ENCODE peak calls at places on chromosome 5, in eight cellular contexts. One of them, this sample, is unnamed.

GRCh38 chr5:173208296-173208695 is 26.7 kb downstream of the NKX2-5 start:
- DNase-seq in stimulated activated CD8-positive, alpha-beta memory T cell treated with anti-CD3 and anti-CD28 coated beads, Interleukin-15, amount 100 ng/mL, for 4 hours: no peak
- DNase-seq in psoas muscle: no peak
- DNase-seq in tibial artery: no peak
- DNase-seq in AG04449: no peak
- DNase-seq in WTC11: no peak
- DNase-seq in iPS-NIHi11: no peak
- DNase-seq in NCI-H524: no peak
- DNase-seq in this sample: no peak

GRCh38 chr5:117394506-117395157 is 820.0 kb upstream of the SEMA6A start:
- DNase-seq in AG04449: no peak
- DNase-seq in WTC11: no peak
- DNase-seq in NCI-H524: no peak
- DNase-seq in psoas muscle: no peak
- DNase-seq in iPS-NIHi11: no peak
- DNase-seq in stimulated activated CD8-positive, alpha-beta memory T cell treated with anti-CD3 and anti-CD28 coated beads, Interleukin-15, amount 100 ng/mL, for 4 hours: no peak
- DNase-seq in tibial artery: no peak
- DNase-seq in this sample: no peak

GRCh38 chr5:169805527-169805934 is 168.5 kb downstream of the DOCK2 start:
- DNase-seq in WTC11: no peak
- DNase-seq in NCI-H524: peak; percentile 8
- DNase-seq in tibial artery: no peak
- DNase-seq in AG04449: no peak
- DNase-seq in iPS-NIHi11: no peak
- DNase-seq in psoas muscle: no peak
- DNase-seq in stimulated activated CD8-positive, alpha-beta memory T cell treated with anti-CD3 and anti-CD28 coated beads, Interleukin-15, amount 100 ng/mL, for 4 hours: peak; percentile 41
- DNase-seq in this sample: no peak

GRCh38 chr5:133945561-133945960 is 22.9 kb downstream of the C5orf15 start:
- DNase-seq in NCI-H524: no peak
- DNase-seq in AG04449: no peak
- DNase-seq in iPS-NIHi11: no peak
- DNase-seq in psoas muscle: no peak
- DNase-seq in tibial artery: no peak
- DNase-seq in stimulated activated CD8-positive, alpha-beta memory T cell treated with anti-CD3 and anti-CD28 coated beads, Interleukin-15, amount 100 ng/mL, for 4 hours: no peak
- DNase-seq in WTC11: no peak
- DNase-seq in this sample: no peak

GRCh38 chr5:57277085-57277484 is 103.2 kb downstream of the GPBP1 start:
- DNase-seq in tibial artery: no peak
- DNase-seq in NCI-H524: peak; percentile 13
- DNase-seq in stimulated activated CD8-positive, alpha-beta memory T cell treated with anti-CD3 and anti-CD28 coated beads, Interleukin-15, amount 100 ng/mL, for 4 hours: no peak
- DNase-seq in WTC11: no peak
- DNase-seq in iPS-NIHi11: no peak
- DNase-seq in AG04449: no peak
- DNase-seq in psoas muscle: no peak
- DNase-seq in this sample: peak; percentile 21

GRCh38 chr5:89277791-89278190 is 394.8 kb upstream of the MEF2C start:
- DNase-seq in iPS-NIHi11: no peak
- DNase-seq in WTC11: no peak
- DNase-seq in stimulated activated CD8-positive, alpha-beta memory T cell treated with anti-CD3 and anti-CD28 coated beads, Interleukin-15, amount 100 ng/mL, for 4 hours: no peak
- DNase-seq in NCI-H524: no peak
- DNase-seq in tibial artery: no peak
- DNase-seq in AG04449: no peak
- DNase-seq in psoas muscle: no peak
- DNase-seq in this sample: no peak

GRCh38 chr5:143492783-143493182 is 89.3 kb upstream of the NR3C1 start:
- DNase-seq in AG04449: no peak
- DNase-seq in stimulated activated CD8-positive, alpha-beta memory T cell treated with anti-CD3 and anti-CD28 coated beads, Interleukin-15, amount 100 ng/mL, for 4 hours: no peak
- DNase-seq in WTC11: no peak
- DNase-seq in NCI-H524: no peak
- DNase-seq in iPS-NIHi11: no peak
- DNase-seq in psoas muscle: no peak
- DNase-seq in tibial artery: no peak
- DNase-seq in this sample: no peak

GRCh38 chr5:45264447-45264846 is 431.7 kb downstream of the HCN1 start:
- DNase-seq in WTC11: no peak
- DNase-seq in stimulated activated CD8-positive, alpha-beta memory T cell treated with anti-CD3 and anti-CD28 coated beads, Interleukin-15, amount 100 ng/mL, for 4 hours: no peak
- DNase-seq in iPS-NIHi11: no peak
- DNase-seq in psoas muscle: no peak
- DNase-seq in NCI-H524: no peak
- DNase-seq in AG04449: no peak
- DNase-seq in tibial artery: no peak
- DNase-seq in this sample: no peak

GRCh38 chr5:73856972-73857371 is 231.0 kb downstream of the ARHGEF28 start:
- DNase-seq in iPS-NIHi11: no peak
- DNase-seq in AG04449: no peak
- DNase-seq in WTC11: no peak
- DNase-seq in psoas muscle: no peak
- DNase-seq in stimulated activated CD8-positive, alpha-beta memory T cell treated with anti-CD3 and anti-CD28 coated beads, Interleukin-15, amount 100 ng/mL, for 4 hours: no peak
- DNase-seq in NCI-H524: no peak
- DNase-seq in tibial artery: no peak
- DNase-seq in this sample: no peak

GRCh38 chr5:139422307-139422893 is 16.9 kb downstream of the DNAJC18 start:
- DNase-seq in WTC11: no peak
- DNase-seq in iPS-NIHi11: peak; percentile 79
- DNase-seq in stimulated activated CD8-positive, alpha-beta memory T cell treated with anti-CD3 and anti-CD28 coated beads, Interleukin-15, amount 100 ng/mL, for 4 hours: peak; percentile 19
- DNase-seq in tibial artery: peak; percentile 43
- DNase-seq in psoas muscle: no peak
- DNase-seq in NCI-H524: peak; percentile 67
- DNase-seq in AG04449: no peak
- DNase-seq in this sample: peak; percentile 85

GRCh38 chr5:154779105-154779504 is 23.9 kb downstream of the LARP1 start:
- DNase-seq in NCI-H524: peak; percentile 28
- DNase-seq in AG04449: peak; percentile 62
- DNase-seq in psoas muscle: no peak
- DNase-seq in WTC11: no peak
- DNase-seq in tibial artery: peak; percentile 35
- DNase-seq in iPS-NIHi11: no peak
- DNase-seq in stimulated activated CD8-positive, alpha-beta memory T cell treated with anti-CD3 and anti-CD28 coated beads, Interleukin-15, amount 100 ng/mL, for 4 hours: no peak
- DNase-seq in this sample: peak; percentile 30

GRCh38 chr5:132226516-132227234 is 978 bp downstream of the P4HA2 start:
- DNase-seq in iPS-NIHi11: no peak
- DNase-seq in psoas muscle: no peak
- DNase-seq in stimulated activated CD8-positive, alpha-beta memory T cell treated with anti-CD3 and anti-CD28 coated beads, Interleukin-15, amount 100 ng/mL, for 4 hours: no peak
- DNase-seq in NCI-H524: peak; percentile 27
- DNase-seq in WTC11: no peak
- DNase-seq in tibial artery: peak; percentile 53
- DNase-seq in AG04449: no peak
- DNase-seq in this sample: peak; percentile 47

GRCh38 chr5:140042551-140043507 is at the start of gene NRG2:
- DNase-seq in tibial artery: peak; percentile 48
- DNase-seq in AG04449: no peak
- DNase-seq in psoas muscle: peak; percentile 92
- DNase-seq in WTC11: peak; percentile 88
- DNase-seq in NCI-H524: peak; percentile 82
- DNase-seq in stimulated activated CD8-positive, alpha-beta memory T cell treated with anti-CD3 and anti-CD28 coated beads, Interleukin-15, amount 100 ng/mL, for 4 hours: peak; percentile 7
- DNase-seq in iPS-NIHi11: peak; percentile 91
- DNase-seq in this sample: peak; percentile 84

GRCh38 chr5:20340123-20340522 is 352.1 kb upstream of the CDH18 start:
- DNase-seq in AG04449: no peak
- DNase-seq in tibial artery: no peak
- DNase-seq in psoas muscle: no peak
- DNase-seq in WTC11: no peak
- DNase-seq in NCI-H524: no peak
- DNase-seq in iPS-NIHi11: no peak
- DNase-seq in stimulated activated CD8-positive, alpha-beta memory T cell treated with anti-CD3 and anti-CD28 coated beads, Interleukin-15, amount 100 ng/mL, for 4 hours: no peak
- DNase-seq in this sample: peak; percentile 32

GRCh38 chr5:102902647-102903046 is 147.5 kb downstream of the PAM start:
- DNase-seq in AG04449: no peak
- DNase-seq in psoas muscle: no peak
- DNase-seq in iPS-NIHi11: no peak
- DNase-seq in stimulated activated CD8-positive, alpha-beta memory T cell treated with anti-CD3 and anti-CD28 coated beads, Interleukin-15, amount 100 ng/mL, for 4 hours: no peak
- DNase-seq in tibial artery: no peak
- DNase-seq in WTC11: no peak
- DNase-seq in NCI-H524: no peak
- DNase-seq in this sample: peak; percentile 42

GRCh38 chr5:149719666-149720065 is 10.4 kb upstream of the PPARGC1B start:
- DNase-seq in NCI-H524: no peak
- DNase-seq in stimulated activated CD8-positive, alpha-beta memory T cell treated with anti-CD3 and anti-CD28 coated beads, Interleukin-15, amount 100 ng/mL, for 4 hours: no peak
- DNase-seq in psoas muscle: no peak
- DNase-seq in tibial artery: no peak
- DNase-seq in AG04449: no peak
- DNase-seq in WTC11: no peak
- DNase-seq in iPS-NIHi11: no peak
- DNase-seq in this sample: peak; percentile 40

GRCh38 chr5:78547171-78547570 is 101.4 kb downstream of the LHFPL2 start:
- DNase-seq in iPS-NIHi11: no peak
- DNase-seq in psoas muscle: no peak
- DNase-seq in stimulated activated CD8-positive, alpha-beta memory T cell treated with anti-CD3 and anti-CD28 coated beads, Interleukin-15, amount 100 ng/mL, for 4 hours: no peak
- DNase-seq in tibial artery: peak; percentile 42
- DNase-seq in AG04449: no peak
- DNase-seq in NCI-H524: no peak
- DNase-seq in WTC11: no peak
- DNase-seq in this sample: no peak

GRCh38 chr5:82465235-82465634 is 187.1 kb upstream of the RPS23 start:
- DNase-seq in iPS-NIHi11: no peak
- DNase-seq in AG04449: no peak
- DNase-seq in tibial artery: no peak
- DNase-seq in stimulated activated CD8-positive, alpha-beta memory T cell treated with anti-CD3 and anti-CD28 coated beads, Interleukin-15, amount 100 ng/mL, for 4 hours: no peak
- DNase-seq in WTC11: no peak
- DNase-seq in psoas muscle: no peak
- DNase-seq in NCI-H524: no peak
- DNase-seq in this sample: no peak

GRCh38 chr5:103808464-103809106 is 246.0 kb upstream of the NUDT12 start:
- DNase-seq in WTC11: peak; percentile 28
- DNase-seq in AG04449: no peak
- DNase-seq in iPS-NIHi11: peak; percentile 60
- DNase-seq in psoas muscle: no peak
- DNase-seq in stimulated activated CD8-positive, alpha-beta memory T cell treated with anti-CD3 and anti-CD28 coated beads, Interleukin-15, amount 100 ng/mL, for 4 hours: no peak
- DNase-seq in NCI-H524: peak; percentile 75
- DNase-seq in tibial artery: no peak
- DNase-seq in this sample: peak; percentile 84

GRCh38 chr5:67793418-67793817 is 422.1 kb upstream of the PIK3R1 start:
- DNase-seq in stimulated activated CD8-positive, alpha-beta memory T cell treated with anti-CD3 and anti-CD28 coated beads, Interleukin-15, amount 100 ng/mL, for 4 hours: no peak
- DNase-seq in WTC11: no peak
- DNase-seq in psoas muscle: no peak
- DNase-seq in AG04449: no peak
- DNase-seq in tibial artery: no peak
- DNase-seq in NCI-H524: no peak
- DNase-seq in iPS-NIHi11: no peak
- DNase-seq in this sample: no peak